ENCODE peak calls at places on chromosome 22, in eight cellular contexts. S is stimulated activated CD8-positive, alpha-beta memory T cell treated with anti-CD3 and anti-CD28 coated beads, Interleukin-7, amount 100 ng/mL, for 24 hours; I is NCI-H2081; W is stimulated activated CD4-positive, alpha-beta T cell treated with anti-CD3 and anti-CD28 coated beads, Interleukin-1b, Interleukin-23, amount 100 ng/mL, for 24 hours; N is left ventricle myocardium inferior; A is activated T-helper 2 cell treated with anti-CD3 and anti-CD28 coated beads, Interferon-gamma antibody, Interleukin-2, Interleukin-4, amounts not matched to agents 10 μg/mL and 5 μg/mL and 100 μg/mL, durations not matched to agents 14 hours and 24 hours and 36 hours; X is aorta; K is GM19239. O is an unnamed sample.

GRCh38 chr22:38451404-38451803 is 3.6 kb downstream of the KCNJ4 start:
- DNase-seq in N (no peak), W (no peak), S (no peak), A (no peak), X (no peak), I (no peak), K (no peak), O (no peak)

GRCh38 chr22:25754527-25755202 is 12.7 kb downstream of the MYO18B start:
- DNase-seq in X (peak; percentile 94), I (no peak), W (no peak), S (no peak), K (no peak), N (peak; percentile 84), A (no peak), O (no peak)

GRCh38 chr22:33919591-33920501 is at the start of gene LARGE1:
- DNase-seq in K (no peak), I (no peak), S (no peak), A (no peak), W (no peak), N (peak; percentile 37), X (peak; percentile 69), O (no peak)

GRCh38 chr22:27215826-27216320 is 558.5 kb downstream of the MIAT start:
- DNase-seq in A (no peak), S (no peak), I (no peak), W (no peak), X (no peak), K (no peak), N (no peak), O (no peak)

GRCh38 chr22:23849009-23850006 is 8.4 kb upstream of the SLC2A11 start:
- DNase-seq in X (peak; percentile 86), K (peak; percentile 77), N (peak; percentile 84), A (peak; percentile 79), S (peak; percentile 78), W (peak; percentile 80), I (peak; percentile 47), O (no peak)

GRCh38 chr22:32949719-32950118 is 108.5 kb downstream of the SYN3 start:
- DNase-seq in N (no peak), K (no peak), S (no peak), I (no peak), A (no peak), X (no peak), W (no peak), O (no peak)

GRCh38 chr22:48781391-48781790 is 1046.3 kb downstream of the BRD1 start:
- DNase-seq in K (no peak), I (no peak), N (no peak), A (no peak), S (no peak), X (no peak), W (no peak), O (no peak)

GRCh38 chr22:48585916-48586798 is 1241.5 kb downstream of the BRD1 start:
- DNase-seq in W (no peak), N (no peak), K (no peak), I (no peak), S (no peak), X (peak; percentile 39), A (no peak), O (no peak)

GRCh38 chr22:42801537-42802165 is 55.4 kb downstream of the ARFGAP3 start:
- DNase-seq in N (no peak), K (no peak), S (no peak), I (peak; percentile 26), X (no peak), W (no peak), A (no peak), O (no peak)

GRCh38 chr22:22767876-22768602 is 119.6 kb upstream of the IGLL5 start:
- DNase-seq in I (no peak), K (no peak), X (no peak), W (no peak), N (no peak), A (no peak), S (no peak), O (no peak)

GRCh38 chr22:24440718-24441405 is 13.5 kb downstream of the ADORA2A start:
- DNase-seq in S (no peak), N (no peak), X (peak; percentile 79), I (no peak), W (no peak), K (no peak), A (no peak), O (no peak)

GRCh38 chr22:45930324-45930723 is 46.6 kb downstream of the WNT7B start:
- DNase-seq in X (no peak), S (no peak), W (no peak), I (no peak), A (no peak), N (no peak), K (no peak), O (no peak)

GRCh38 chr22:42962295-42963230 is 52.4 kb downstream of the PACSIN2 start:
- DNase-seq in X (peak; percentile 63), N (no peak), K (no peak), W (no peak), I (no peak), A (no peak), S (no peak), O (no peak)

GRCh38 chr22:42930810-42931420 is 73.8 kb upstream of the ARFGAP3 start:
- DNase-seq in K (no peak), I (no peak), N (peak; percentile 63), S (no peak), X (peak; percentile 59), A (no peak), W (no peak), O (no peak)

GRCh38 chr22:32764330-32765116 is 37.0 kb upstream of the TIMP3 start:
- DNase-seq in X (peak; percentile 73), W (no peak), S (no peak), A (no peak), K (no peak), I (no peak), N (peak; percentile 65), O (no peak)

GRCh38 chr22:42805016-42805997 is 51.8 kb downstream of the ARFGAP3 start:
- DNase-seq in K (no peak), S (no peak), I (peak; percentile 34), X (no peak), A (no peak), N (peak; percentile 46), W (no peak), O (no peak)

GRCh38 chr22:24994070-24994763 is 41.7 kb downstream of the KIAA1671 start:
- DNase-seq in S (peak; percentile 12), A (peak; percentile 63), X (no peak), K (no peak), W (peak; percentile 23), I (no peak), N (no peak), O (peak; percentile 29)

GRCh38 chr22:46514592-46515207 is 22.7 kb downstream of the CELSR1 start:
- DNase-seq in A (no peak), S (no peak), K (no peak), N (no peak), W (no peak), I (no peak), X (no peak), O (no peak)

GRCh38 chr22:38718414-38718813 is 12.7 kb downstream of the GTPBP1 start:
- DNase-seq in N (no peak), K (no peak), X (peak; percentile 81), A (no peak), I (peak; percentile 4), S (no peak), W (no peak), O (peak; percentile 73)

GRCh38 chr22:27381552-27381951 is 420.0 kb downstream of the MN1 start:
- DNase-seq in S (no peak), X (no peak), A (no peak), N (no peak), K (no peak), W (no peak), I (peak; percentile 19), O (no peak)

GRCh38 chr22:50302564-50302963 is 4.9 kb downstream of the PLXNB2 start:
- DNase-seq in X (no peak), N (no peak), S (no peak), K (no peak), I (no peak), A (no peak), W (no peak), O (no peak)